ENCODE peak calls at places on chromosomes 11 and 22, in four cellular contexts. K is CD8-positive, alpha-beta T cell; D is psoas muscle; C is stomach. P is an unnamed sample.

GRCh38 chr11:65121865-65122696 is at the start of the genes FAU and MRPL49:
- DNase-seq in C (peak), D (peak), K (peak), P (peak)

GRCh38 chr11:45163956-45164575 is 17.6 kb downstream of the PRDM11 start:
- DNase-seq in C (no peak), D (no peak), K (no peak), P (no peak)

GRCh38 chr11:11415786-11416390 is 62.8 kb upstream of the CSNK2A3 start:
- DNase-seq in D (no peak), K (no peak), C (no peak), P (no peak)

GRCh38 chr11:9530901-9531625 is 42.4 kb upstream of the WEE1 start:
- DNase-seq in C (no peak), D (no peak), K (no peak), P (no peak)

GRCh38 chr11:71115770-71116434 is 136.5 kb downstream of the SHANK2 start:
- DNase-seq in K (no peak), D (no peak), C (no peak), P (no peak)

GRCh38 chr11:19237381-19237780 is 3.4 kb downstream of the E2F8 start:
- DNase-seq in K (no peak), D (no peak), C (no peak), P (no peak)

GRCh38 chr11:76783901-76784813 is 1.0 kb downstream of the TSKU start:
- DNase-seq in D (peak), C (peak), K (no peak), P (no peak)

GRCh38 chr11:60852639-60853468 is 2.9 kb downstream of the PTGDR2 start:
- DNase-seq in D (no peak), K (no peak), C (no peak), P (no peak)

GRCh38 chr11:27720277-27720830 is 20.1 kb upstream of the BDNF start:
- DNase-seq in D (no peak), K (no peak), C (no peak), P (no peak)

GRCh38 chr11:2077061-2077802 is 62.0 kb downstream of the IGF2 start:
- DNase-seq in K (no peak), C (peak), D (no peak), P (no peak)

GRCh38 chr11:33376331-33377099 is 119.3 kb downstream of the HIPK3 start:
- DNase-seq in K (no peak), D (no peak), C (no peak), P (peak)

GRCh38 chr11:70467196-70468085 is 69.1 kb downstream of the CTTN start:
- DNase-seq in D (peak), C (peak), K (no peak), P (peak)

GRCh38 chr22:50010676-50011446 is 1.7 kb downstream of the IL17REL start:
- DNase-seq in C (no peak), D (no peak), K (peak), P (no peak)

GRCh38 chr11:9017773-9018172 is 14.0 kb upstream of the NRIP3 start:
- DNase-seq in C (no peak), D (peak), K (no peak), P (no peak)

DNA sequence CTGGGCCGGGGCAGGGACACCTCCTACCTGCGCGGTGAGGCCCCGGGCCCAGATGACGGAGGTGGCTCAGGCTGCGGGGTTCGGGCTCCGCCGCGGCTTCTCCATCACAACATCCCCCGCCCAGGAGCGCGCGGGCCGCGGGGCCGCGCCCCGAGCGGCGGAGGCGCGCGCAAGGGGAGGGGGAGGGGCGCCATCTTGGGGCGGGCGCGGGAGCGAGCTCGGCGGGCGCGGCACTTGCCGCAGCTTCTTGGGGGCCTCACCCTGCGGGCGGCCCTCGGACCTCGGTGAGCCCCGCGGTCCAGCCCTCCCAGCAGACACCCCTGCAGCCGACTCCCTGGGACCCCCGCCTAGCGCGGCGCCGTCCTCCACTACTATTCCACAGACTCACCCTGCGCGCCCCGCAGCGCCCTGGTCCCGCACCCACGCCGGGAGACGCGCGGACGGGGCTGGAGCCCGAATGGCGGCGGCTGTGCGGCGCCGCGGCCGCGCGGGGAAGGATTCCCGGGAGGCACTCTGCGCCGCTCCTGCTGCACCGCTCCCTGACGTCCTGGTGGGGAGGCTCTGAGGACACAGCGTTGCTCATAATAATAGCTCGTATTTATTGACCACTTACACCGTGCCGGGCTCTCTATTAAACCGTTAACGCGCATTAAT is at the start of gene APBB1:
- DNase-seq in C (peak), D (peak), K (peak), P (peak)
- TF ChIP-seq CTCF in C (no peak), D (peak), K (no peak), P (peak)

GRCh38 chr11:130449246-130449990 is 973 bp downstream of the ADAMTS15 start:
- DNase-seq in D (no peak), K (no peak), C (no peak), P (no peak)
- H3K27ac ChIP-seq in D (peak), K (no peak), C (peak), P (no peak)

GRCh38 chr11:123190504-123190903 is 4.5 kb downstream of the CLMP start:
- DNase-seq in K (no peak), D (no peak), C (no peak), P (no peak)

GRCh38 chr11:123186291-123186690 is 8.8 kb downstream of the CLMP start:
- DNase-seq in K (no peak), C (no peak), D (no peak), P (no peak)

GRCh38 chr11:123187221-123187620 is 7.8 kb downstream of the CLMP start:
- DNase-seq in D (no peak), K (no peak), C (no peak), P (no peak)

GRCh38 chr11:123187670-123188507 is 7.2 kb downstream of the CLMP start:
- DNase-seq in C (no peak), D (no peak), K (no peak), P (no peak)

GRCh38 chr11:123188508-123189165 is 6.4 kb downstream of the CLMP start:
- DNase-seq in K (no peak), D (no peak), C (no peak), P (no peak)
- TF ChIP-seq CTCF in K (no peak), D (no peak), C (no peak), P (no peak)

GRCh38 chr11:96044311-96044710 is 120.4 kb upstream of the MTMR2 start:
- DNase-seq in C (no peak), D (no peak), K (no peak), P (no peak)

GRCh38 chr11:96049426-96049825 is 125.5 kb upstream of the MTMR2 start:
- DNase-seq in C (no peak), K (no peak), D (no peak), P (no peak)

GRCh38 chr11:96050435-96051182 is 126.7 kb upstream of the MTMR2 start:
- DNase-seq in D (no peak), C (no peak), K (no peak), P (no peak)

GRCh38 chr11:96045622-96046456 is 121.9 kb upstream of the MTMR2 start:
- DNase-seq in D (peak), C (peak), K (no peak), P (peak)

DNA sequence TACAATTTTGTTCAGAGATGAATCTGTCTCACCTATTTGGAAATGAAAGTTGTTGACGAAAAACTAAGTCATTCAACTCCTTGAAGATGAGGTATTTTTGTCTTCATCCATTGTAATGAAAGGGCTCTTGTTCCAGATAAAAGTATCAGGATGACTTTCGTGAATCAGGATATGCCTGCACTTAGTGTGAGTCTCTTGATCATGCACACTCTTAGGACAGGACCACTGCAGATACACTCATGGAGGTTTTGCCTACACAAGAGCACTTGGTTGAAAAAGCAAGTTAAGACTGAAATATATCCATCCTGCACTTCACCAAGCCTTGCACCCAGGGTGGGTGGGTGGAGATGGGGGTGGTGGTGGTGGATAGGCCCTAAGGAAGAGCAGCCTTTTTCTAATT is 120.8 kb upstream of the MTMR2 start:
- DNase-seq in K (no peak), D (no peak), C (no peak), P (no peak)
- H3K27ac ChIP-seq in K (no peak), D (no peak), C (no peak), P (no peak)